ENCODE peak calls at places on chromosomes 2 and 18, in four cellular contexts. D, A, J and R are unnamed samples.

GRCh38 chr2:182416191-182416590 is 10.6 kb downstream of the PDE1A start:
- DNase-seq in D (no peak), A (no peak), J (no peak), R (no peak)

GRCh38 chr2:174124171-174124570 is 124.2 kb downstream of the OLA1 start:
- DNase-seq in D (no peak), A (peak), J (no peak), R (no peak)

GRCh38 chr2:108240966-108241365 is 1.2 kb downstream of the SULT1C3 start:
- DNase-seq in D (no peak), A (no peak), J (no peak), R (no peak)

GRCh38 chr2:240437861-240438809 is 2.7 kb downstream of the GPC1 start:
- DNase-seq in D (peak), A (peak), J (peak), R (peak)

GRCh38 chr2:44902767-44903166 is 38.7 kb upstream of the SIX3 start:
- DNase-seq in D (no peak), A (no peak), J (no peak), R (no peak)

GRCh38 chr2:239777219-239777618 is 247.9 kb downstream of the NDUFA10 start:
- DNase-seq in D (no peak), A (no peak), J (no peak), R (no peak)

GRCh38 chr2:216774620-216775019 is 79.3 kb upstream of the IGFBP5 start:
- DNase-seq in D (peak), A (no peak), J (no peak), R (no peak)

GRCh38 chr2:238162516-238163441 is 4.0 kb downstream of the ERFE start:
- DNase-seq in D (no peak), A (no peak), J (peak), R (peak)

GRCh38 chr2:189407161-189407943 is 33.9 kb upstream of the WDR75 start:
- DNase-seq in D (no peak), A (no peak), J (no peak), R (peak)

GRCh38 chr2:186059096-186059495 is 320.5 kb downstream of the FSIP2 start:
- DNase-seq in D (no peak), A (no peak), J (no peak), R (no peak)

GRCh38 chr2:227780981-227781630 is 32.5 kb upstream of the CCL20 start:
- DNase-seq in D (no peak), A (no peak), J (no peak), R (no peak)

GRCh38 chr18:66582151-66582550 is 21.7 kb downstream of the CDH19 start:
- DNase-seq in D (no peak), A (no peak), J (no peak), R (no peak)

GRCh38 chr2:172614932-172615331 is 59.0 kb downstream of the PDK1 start:
- DNase-seq in D (no peak), A (no peak), J (no peak), R (no peak)

DNA sequence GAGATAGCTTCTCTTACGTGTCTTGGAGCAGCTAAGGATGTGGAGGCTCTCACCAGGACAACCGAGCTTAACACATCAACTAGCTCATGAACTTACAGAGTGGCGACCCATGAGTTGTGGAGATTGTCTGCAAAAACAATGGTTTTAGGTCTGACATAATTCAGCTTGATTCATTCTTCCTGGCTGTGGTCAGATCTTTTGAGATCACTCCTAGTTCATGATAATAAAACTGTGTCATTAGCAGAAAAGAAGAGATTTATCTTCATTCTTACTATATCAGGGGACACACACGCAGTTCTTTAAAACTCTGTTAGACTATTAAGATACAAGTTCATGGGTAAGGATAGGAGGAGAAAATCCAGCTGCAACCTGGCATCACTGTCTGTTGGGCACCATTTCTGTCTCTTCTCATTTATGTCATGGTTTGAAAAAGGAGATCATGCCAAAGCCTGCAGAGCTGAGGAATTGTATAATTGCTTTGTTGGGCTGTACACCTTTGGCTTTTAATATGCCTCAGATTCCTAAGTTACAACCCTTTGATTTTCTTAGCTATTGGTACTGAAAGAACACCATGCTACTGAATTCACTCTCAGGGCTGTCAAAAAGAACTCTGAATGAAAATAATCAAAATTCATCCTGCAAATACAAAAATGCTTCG is 174.1 kb downstream of the ACKR3 start:
- DNase-seq in D (no peak), A (no peak), J (no peak), R (no peak)
- TF ChIP-seq TEAD4 in D (no peak), A (no peak), J (no peak), R (peak)

GRCh38 chr2:85455552-85456090 is 37.1 kb downstream of the SH2D6 start:
- DNase-seq in D (peak), A (peak), J (no peak), R (no peak)

GRCh38 chr2:85459771-85460170 is 41.3 kb downstream of the SH2D6 start:
- DNase-seq in D (no peak), A (no peak), J (no peak), R (no peak)

GRCh38 chr2:85457043-85457442 is 38.5 kb downstream of the SH2D6 start:
- DNase-seq in D (no peak), A (no peak), J (no peak), R (no peak)

GRCh38 chr2:85458611-85459563 is 40.4 kb downstream of the SH2D6 start:
- DNase-seq in D (no peak), A (no peak), J (no peak), R (no peak)

DNA sequence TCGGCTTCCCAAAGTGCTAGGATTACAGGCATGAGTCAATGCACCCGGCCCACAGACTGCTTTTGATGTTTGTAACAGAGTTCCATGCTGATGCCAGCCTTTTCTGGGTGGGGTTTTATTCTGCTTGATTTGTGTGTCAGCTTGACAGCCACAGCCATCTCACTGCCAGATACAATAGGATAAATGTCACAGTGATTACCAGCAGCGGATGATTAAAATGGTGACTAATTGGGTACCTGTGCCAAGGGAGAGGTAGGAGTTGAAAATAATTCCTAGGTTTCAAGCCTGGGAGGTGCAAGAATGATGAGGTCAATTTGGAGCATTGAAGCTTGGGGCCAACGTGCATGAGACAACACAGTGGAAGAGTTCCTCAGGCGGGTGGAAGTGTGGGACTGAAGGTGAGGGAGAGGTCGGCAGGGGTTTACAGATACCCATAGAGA is 39.4 kb downstream of the SH2D6 start:
- DNase-seq in D (no peak), A (no peak), J (no peak), R (no peak)
- TF ChIP-seq MAX in D (no peak), A (no peak), J (no peak), R (no peak)

GRCh38 chr2:145221032-145221431 is 701.1 kb upstream of the ZEB2 start:
- DNase-seq in D (peak), A (no peak), J (no peak), R (no peak)

GRCh38 chr2:145220496-145220895 is 700.6 kb upstream of the ZEB2 start:
- DNase-seq in D (no peak), A (no peak), J (no peak), R (no peak)

GRCh38 chr2:145221511-145221910 is 701.6 kb upstream of the ZEB2 start:
- DNase-seq in D (no peak), A (no peak), J (no peak), R (no peak)
- TF ChIP-seq TEAD4 in D (no peak), A (no peak), J (no peak), R (no peak)

GRCh38 chr2:43707255-43707654 is 31.0 kb upstream of the C1GALT1C1L start:
- DNase-seq in D (peak), A (no peak), J (no peak), R (no peak)
- TF ChIP-seq MAX in D (no peak), A (no peak), J (no peak), R (peak)

GRCh38 chr2:177763532-177764265 is 308.9 kb downstream of the PDE11A start:
- DNase-seq in D (peak), A (peak), J (peak), R (peak)

GRCh38 chr2:177771191-177771590 is 301.4 kb downstream of the PDE11A start:
- DNase-seq in D (no peak), A (no peak), J (no peak), R (no peak)

GRCh38 chr2:177772529-177772928 is 300.0 kb downstream of the PDE11A start:
- DNase-seq in D (peak), A (no peak), J (no peak), R (peak)

GRCh38 chr2:177767768-177768167 is 304.8 kb downstream of the PDE11A start:
- DNase-seq in D (no peak), A (no peak), J (no peak), R (no peak)
- TF ChIP-seq TEAD4 in D (no peak), A (no peak), J (no peak), R (no peak)

GRCh38 chr18:77392323-77392722 is 142.7 kb downstream of the GALR1 start:
- DNase-seq in D (no peak), A (no peak), J (no peak), R (no peak)
- TF ChIP-seq MAX in D (no peak), A (no peak), J (no peak), R (no peak)

DNA sequence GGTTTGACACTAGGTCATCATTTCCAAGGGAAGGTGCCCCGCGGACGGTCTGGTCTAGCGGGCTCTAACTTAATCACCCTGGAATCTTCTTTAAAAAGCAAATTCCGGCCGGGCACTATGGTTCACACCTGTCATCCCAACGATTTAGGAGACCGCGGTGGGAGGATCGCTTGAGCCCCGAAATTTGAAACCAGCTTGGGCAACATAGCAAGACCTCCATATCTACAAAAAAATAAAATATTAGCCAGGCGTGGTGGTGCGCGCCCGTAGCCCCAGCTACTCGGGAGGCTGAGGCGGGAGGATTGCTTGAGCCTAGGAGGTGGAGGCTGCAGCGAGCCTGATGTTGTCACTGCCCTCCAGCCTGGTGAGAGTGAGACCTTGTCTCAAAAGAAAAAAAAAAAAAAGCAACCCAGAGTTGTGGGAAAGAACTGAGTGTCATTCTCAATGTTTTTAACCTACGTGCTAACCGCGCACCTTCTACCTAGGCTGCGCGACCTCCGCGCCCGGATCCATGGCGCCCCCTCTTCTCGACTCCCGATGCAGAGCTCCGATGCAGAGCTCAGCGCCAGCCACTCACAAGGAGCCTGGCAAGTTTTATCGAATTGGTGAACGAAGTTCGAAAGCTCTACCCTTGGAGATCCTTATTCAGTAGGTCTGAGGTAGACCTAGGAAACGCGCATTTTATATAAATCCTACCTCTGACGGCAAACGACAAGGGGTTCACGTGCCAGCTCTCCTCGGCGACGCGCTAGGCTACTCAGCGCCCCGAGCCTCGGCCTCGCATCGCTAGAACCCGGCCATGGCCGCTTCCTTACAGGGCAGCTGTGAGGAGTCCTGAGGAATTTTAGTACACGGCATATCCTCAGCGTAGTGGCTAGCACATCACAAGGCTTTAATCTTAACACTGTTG is 877 bp upstream of the TWSG1 start:
- DNase-seq in D (no peak), A (peak), J (peak), R (no peak)
- TF ChIP-seq TEAD4 in D (no peak), A (no peak), J (no peak), R (no peak)

GRCh38 chr2:166632616-166633015 is 138.6 kb upstream of the SCN7A start:
- DNase-seq in D (no peak), A (no peak), J (no peak), R (no peak)
- TF ChIP-seq MAX in D (no peak), A (no peak), J (no peak), R (no peak)

GRCh38 chr2:204628926-204629661 is 83.8 kb downstream of the PARD3B start:
- DNase-seq in D (no peak), A (no peak), J (no peak), R (no peak)

GRCh38 chr2:204625135-204625534 is 79.9 kb downstream of the PARD3B start:
- DNase-seq in D (no peak), A (no peak), J (no peak), R (peak)
- TF ChIP-seq TEAD4 in D (no peak), A (no peak), J (no peak), R (no peak)